ENCODE peak calls at places on chromosome 7, in five cellular contexts. One of them, this sample, is unnamed.

GRCh38 chr7:91193141-91193540 is 71.1 kb upstream of the FZD1 start:
- DNase-seq in GM23248: peak; percentile 58
- DNase-seq in MM.1S: no peak
- DNase-seq in fibroblast of lung: peak; percentile 19
- DNase-seq in keratinocyte: no peak
- DNase-seq in this sample: no peak

GRCh38 chr7:75966209-75966961 is 28.0 kb downstream of the TMEM120A start:
- DNase-seq in GM23248: peak; percentile 80
- DNase-seq in MM.1S: peak; percentile 34
- DNase-seq in fibroblast of lung: peak; percentile 51
- DNase-seq in keratinocyte: no peak
- DNase-seq in this sample: peak; percentile 86

GRCh38 chr7:95682913-95683312 is 86.6 kb upstream of the PDK4 start:
- DNase-seq in fibroblast of lung: no peak
- DNase-seq in keratinocyte: no peak
- DNase-seq in GM23248: peak; percentile 4
- DNase-seq in MM.1S: no peak
- DNase-seq in this sample: no peak

GRCh38 chr7:22786290-22786932 is 36.2 kb downstream of the TOMM7 start:
- DNase-seq in MM.1S: no peak
- DNase-seq in keratinocyte: no peak
- DNase-seq in GM23248: no peak
- DNase-seq in fibroblast of lung: no peak
- DNase-seq in this sample: no peak

GRCh38 chr7:7739718-7740355 is 21.4 kb upstream of the RPA3 start:
- DNase-seq in MM.1S: peak; percentile 29
- DNase-seq in fibroblast of lung: no peak
- DNase-seq in keratinocyte: no peak
- DNase-seq in GM23248: no peak
- DNase-seq in this sample: no peak

GRCh38 chr7:20385121-20385520 is 54.4 kb downstream of the ITGB8 start:
- DNase-seq in MM.1S: no peak
- DNase-seq in keratinocyte: no peak
- DNase-seq in GM23248: peak; percentile 67
- DNase-seq in fibroblast of lung: peak; percentile 64
- DNase-seq in this sample: no peak

GRCh38 chr7:130276796-130277762 is 10.4 kb downstream of the CPA2 start:
- DNase-seq in keratinocyte: no peak
- DNase-seq in MM.1S: no peak
- DNase-seq in GM23248: peak; percentile 83
- DNase-seq in fibroblast of lung: peak; percentile 72
- DNase-seq in this sample: no peak

GRCh38 chr7:39746162-39746782 is 122.9 kb downstream of the RALA start:
- DNase-seq in keratinocyte: no peak
- DNase-seq in GM23248: peak; percentile 91
- DNase-seq in MM.1S: peak; percentile 55
- DNase-seq in fibroblast of lung: peak; percentile 82
- DNase-seq in this sample: no peak

GRCh38 chr7:105521027-105521730 is 892 bp downstream of the PUS7 start:
- DNase-seq in GM23248: peak; percentile 87
- DNase-seq in keratinocyte: no peak
- DNase-seq in MM.1S: peak; percentile 59
- DNase-seq in fibroblast of lung: peak; percentile 53
- DNase-seq in this sample: peak; percentile 88

GRCh38 chr7:115516341-115516740 is 514.2 kb downstream of the TFEC start:
- DNase-seq in MM.1S: no peak
- DNase-seq in GM23248: no peak
- DNase-seq in keratinocyte: no peak
- DNase-seq in fibroblast of lung: no peak
- DNase-seq in this sample: no peak

GRCh38 chr7:97982647-97983046 is 7.3 kb downstream of the OCM2 start:
- DNase-seq in fibroblast of lung: no peak
- DNase-seq in GM23248: no peak
- DNase-seq in MM.1S: no peak
- DNase-seq in keratinocyte: no peak
- DNase-seq in this sample: no peak

GRCh38 chr7:69808401-69808800 is 210.1 kb downstream of the AUTS2 start:
- DNase-seq in fibroblast of lung: no peak
- DNase-seq in GM23248: peak; percentile 26
- DNase-seq in keratinocyte: no peak
- DNase-seq in MM.1S: no peak
- DNase-seq in this sample: no peak

GRCh38 chr7:78395298-78396120 is 596.9 kb downstream of the PHTF2 start:
- DNase-seq in MM.1S: no peak
- DNase-seq in GM23248: no peak
- DNase-seq in keratinocyte: no peak
- DNase-seq in fibroblast of lung: no peak
- DNase-seq in this sample: no peak

GRCh38 chr7:39446546-39446945 is 119.7 kb upstream of the YAE1 start:
- DNase-seq in fibroblast of lung: no peak
- DNase-seq in MM.1S: no peak
- DNase-seq in keratinocyte: no peak
- DNase-seq in GM23248: no peak
- DNase-seq in this sample: no peak

GRCh38 chr7:890868-891267 is 14.5 kb downstream of the GET4 start:
- DNase-seq in keratinocyte: no peak
- DNase-seq in fibroblast of lung: no peak
- DNase-seq in MM.1S: no peak
- DNase-seq in GM23248: no peak
- DNase-seq in this sample: peak; percentile 63
- H3K36me3 ChIP-seq in keratinocyte: peaks cover 24% of the 10 kb centered on the region
- H3K36me3 ChIP-seq in fibroblast of lung: peaks cover 40% of the 10 kb centered on the region
- H3K36me3 ChIP-seq in MM.1S: peaks cover 22% of the 10 kb centered on the region
- H3K36me3 ChIP-seq in GM23248: no peaks in the 10 kb centered on the region
- H3K36me3 ChIP-seq in this sample: peaks cover 20% of the 10 kb centered on the region

DNA sequence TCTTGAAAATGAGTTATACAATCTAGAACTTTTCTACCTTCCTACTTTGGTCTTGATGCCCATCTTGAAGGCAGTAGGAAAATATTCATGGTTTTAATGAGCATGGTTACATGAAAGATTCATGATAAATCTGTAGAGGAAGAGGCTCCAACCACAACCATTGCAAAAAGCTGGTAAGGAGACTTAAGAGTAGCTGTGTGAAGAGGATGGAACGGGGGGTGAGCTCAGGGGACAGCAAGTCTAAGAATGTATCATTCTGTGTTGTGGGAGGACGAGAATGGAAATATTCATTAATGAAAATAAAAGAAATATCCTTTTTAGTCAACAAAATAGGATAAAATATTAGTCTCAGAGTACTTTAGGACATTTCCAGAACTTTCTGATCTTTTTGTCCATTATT is 81.1 kb downstream of the BMPER start:
- DNase-seq in MM.1S: no peak
- DNase-seq in keratinocyte: no peak
- DNase-seq in fibroblast of lung: no peak
- DNase-seq in GM23248: peak; percentile 48
- DNase-seq in this sample: no peak
- H3K9ac ChIP-seq in MM.1S: no peak overlapping the region
- H3K9ac ChIP-seq in keratinocyte: no peak overlapping the region
- H3K9ac ChIP-seq in fibroblast of lung: peak overlapping the region; percentile 26
- H3K9ac ChIP-seq in GM23248: peak overlapping the region; percentile 56
- H3K9ac ChIP-seq in this sample: no peak overlapping the region

GRCh38 chr7:25348066-25348595 is 119.8 kb upstream of the NPVF start:
- DNase-seq in GM23248: no peak
- DNase-seq in fibroblast of lung: no peak
- DNase-seq in MM.1S: no peak
- DNase-seq in keratinocyte: no peak
- DNase-seq in this sample: no peak

GRCh38 chr7:25351761-25352160 is 123.5 kb upstream of the NPVF start:
- DNase-seq in GM23248: no peak
- DNase-seq in keratinocyte: no peak
- DNase-seq in MM.1S: no peak
- DNase-seq in fibroblast of lung: no peak
- DNase-seq in this sample: no peak

GRCh38 chr7:25350074-25350473 is 121.8 kb upstream of the NPVF start:
- DNase-seq in GM23248: no peak
- DNase-seq in fibroblast of lung: no peak
- DNase-seq in keratinocyte: no peak
- DNase-seq in MM.1S: no peak
- DNase-seq in this sample: no peak

GRCh38 chr7:25349283-25349682 is 121.0 kb upstream of the NPVF start:
- DNase-seq in MM.1S: no peak
- DNase-seq in fibroblast of lung: no peak
- DNase-seq in keratinocyte: no peak
- DNase-seq in GM23248: no peak
- DNase-seq in this sample: no peak

DNA sequence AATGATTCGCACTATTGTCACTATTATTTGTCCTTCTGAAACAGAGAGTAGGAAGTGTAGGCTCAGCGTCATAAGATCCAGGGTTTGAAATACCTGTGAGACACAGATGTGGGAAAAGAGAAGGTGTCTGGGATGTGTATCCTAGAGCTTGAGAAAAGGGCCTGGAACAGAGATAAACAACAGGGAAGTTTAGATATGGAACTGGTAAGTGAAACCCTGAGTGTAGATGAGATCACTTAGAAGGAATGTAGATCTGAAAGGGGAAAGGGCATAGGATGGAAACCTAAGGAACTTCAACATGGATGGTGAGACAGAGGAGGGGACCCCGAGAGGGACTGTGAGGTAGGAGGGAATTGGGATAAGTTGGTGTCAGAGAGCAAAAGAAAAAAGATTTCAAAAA is 119.1 kb upstream of the NPVF start:
- DNase-seq in keratinocyte: no peak
- DNase-seq in fibroblast of lung: no peak
- DNase-seq in MM.1S: no peak
- DNase-seq in GM23248: no peak
- DNase-seq in this sample: no peak
- H3K4me1 ChIP-seq in keratinocyte: no peaks in the 10 kb centered on the region
- H3K4me1 ChIP-seq in fibroblast of lung: no peaks in the 10 kb centered on the region
- H3K4me1 ChIP-seq in MM.1S: no peaks in the 10 kb centered on the region
- H3K4me1 ChIP-seq in GM23248: no peaks in the 10 kb centered on the region
- H3K4me1 ChIP-seq in this sample: no peaks in the 10 kb centered on the region

GRCh38 chr7:100887186-100887954 is 2.1 kb downstream of the UFSP1 start:
- DNase-seq in keratinocyte: no peak
- DNase-seq in MM.1S: no peak
- DNase-seq in fibroblast of lung: no peak
- DNase-seq in GM23248: no peak
- DNase-seq in this sample: peak; percentile 78
- H3K36me3 ChIP-seq in keratinocyte: peaks cover 35% of the 10 kb centered on the region
- H3K36me3 ChIP-seq in MM.1S: peaks cover 42% of the 10 kb centered on the region
- H3K36me3 ChIP-seq in fibroblast of lung: peaks cover 51% of the 10 kb centered on the region
- H3K36me3 ChIP-seq in GM23248: peaks cover 36% of the 10 kb centered on the region
- H3K36me3 ChIP-seq in this sample: peaks cover 33% of the 10 kb centered on the region

GRCh38 chr7:44325811-44326241 is 432 bp upstream of the CAMK2B start:
- DNase-seq in keratinocyte: no peak
- DNase-seq in GM23248: peak; percentile 28
- DNase-seq in MM.1S: no peak
- DNase-seq in fibroblast of lung: no peak
- DNase-seq in this sample: no peak

GRCh38 chr7:44327981-44328380 is 2.6 kb upstream of the CAMK2B start:
- DNase-seq in keratinocyte: no peak
- DNase-seq in fibroblast of lung: no peak
- DNase-seq in GM23248: peak; percentile 16
- DNase-seq in MM.1S: no peak
- DNase-seq in this sample: no peak

GRCh38 chr7:44325181-44325671 is at the start of gene CAMK2B:
- DNase-seq in MM.1S: no peak
- DNase-seq in keratinocyte: no peak
- DNase-seq in fibroblast of lung: no peak
- DNase-seq in GM23248: peak; percentile 41
- DNase-seq in this sample: peak; percentile 69

GRCh38 chr7:44324204-44325126 is 929 bp downstream of the CAMK2B start:
- DNase-seq in keratinocyte: no peak
- DNase-seq in MM.1S: no peak
- DNase-seq in fibroblast of lung: no peak
- DNase-seq in GM23248: peak; percentile 28
- DNase-seq in this sample: no peak

DNA sequence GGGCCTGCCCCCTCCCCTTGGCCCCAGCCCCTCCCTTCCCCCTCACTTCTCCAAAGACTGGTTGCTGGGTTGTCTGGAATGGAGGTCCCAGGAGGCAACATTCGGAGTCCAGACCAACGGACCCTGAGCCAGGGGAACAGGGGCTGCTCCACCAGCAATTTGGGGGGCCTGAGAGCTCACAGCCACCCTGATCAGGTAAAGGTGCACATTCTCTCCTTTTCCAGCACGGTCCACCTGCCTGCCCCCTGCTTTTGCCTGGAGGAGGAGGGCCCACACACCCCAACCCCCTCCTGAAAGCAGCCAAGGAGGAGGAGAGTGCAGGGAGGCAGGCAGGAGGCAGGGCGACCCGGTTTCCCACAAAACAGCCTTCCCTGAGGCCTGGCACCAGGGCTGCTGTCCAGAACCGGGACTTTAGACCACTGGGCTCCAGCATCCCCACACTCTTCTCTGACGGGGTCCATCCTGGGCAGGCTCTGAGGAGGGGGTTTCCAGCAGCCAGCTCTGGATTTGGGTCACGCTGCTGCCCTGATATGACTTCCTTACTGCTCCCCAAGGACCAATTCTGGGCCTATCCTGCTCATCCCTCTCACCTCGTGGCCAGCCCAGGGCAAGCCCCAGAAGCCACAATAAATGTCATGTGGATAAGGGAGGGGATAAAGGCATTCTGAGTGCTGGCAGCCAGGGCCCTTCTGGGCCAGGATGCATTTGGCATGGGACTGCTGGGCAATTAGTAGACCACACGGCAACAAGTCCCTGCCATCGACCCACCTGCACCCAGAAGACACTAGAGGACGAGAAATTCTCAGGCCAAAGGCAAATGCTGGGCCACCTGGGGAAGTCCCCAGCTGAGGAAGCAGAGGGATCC is 1.1 kb upstream of the CAMK2B start:
- DNase-seq in fibroblast of lung: no peak
- DNase-seq in GM23248: no peak
- DNase-seq in MM.1S: no peak
- DNase-seq in keratinocyte: no peak
- DNase-seq in this sample: no peak
- H3K9ac ChIP-seq in fibroblast of lung: no peak overlapping the region
- H3K9ac ChIP-seq in GM23248: no peak overlapping the region
- H3K9ac ChIP-seq in MM.1S: no peak overlapping the region
- H3K9ac ChIP-seq in keratinocyte: no peak overlapping the region
- H3K9ac ChIP-seq in this sample: no peak overlapping the region

DNA sequence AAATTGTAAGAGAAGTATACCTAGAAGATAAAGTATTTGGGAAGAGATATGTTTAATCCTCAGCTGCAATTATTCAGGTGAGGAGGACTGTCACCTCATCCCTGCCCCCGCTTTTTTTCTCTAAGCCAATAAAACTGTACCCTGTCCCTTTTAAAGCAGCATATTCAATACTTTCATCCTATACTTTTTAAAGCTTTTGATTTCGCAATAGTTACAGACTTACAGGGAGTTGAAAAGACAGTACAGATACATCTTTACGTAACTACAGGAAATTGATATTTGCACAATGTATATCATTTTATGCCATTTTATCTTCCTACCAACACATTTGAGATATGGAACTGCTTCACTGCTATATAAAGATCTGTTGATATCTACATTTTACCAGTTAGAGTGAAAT is 47.6 kb downstream of the STK17A start:
- DNase-seq in MM.1S: no peak
- DNase-seq in keratinocyte: no peak
- DNase-seq in GM23248: no peak
- DNase-seq in fibroblast of lung: no peak
- DNase-seq in this sample: no peak
- H3K4me1 ChIP-seq in MM.1S: peaks cover 18% of the 10 kb centered on the region
- H3K4me1 ChIP-seq in keratinocyte: peaks cover 5% of the 10 kb centered on the region
- H3K4me1 ChIP-seq in GM23248: peaks cover under 1% of the 10 kb centered on the region
- H3K4me1 ChIP-seq in fibroblast of lung: no peaks in the 10 kb centered on the region
- H3K4me1 ChIP-seq in this sample: no peaks in the 10 kb centered on the region

This sample was measured in kidney.